ENCODE peak calls at places on chromosomes 1 and 21, in four cellular contexts. D is fibroblast of the aortic adventitia, O is uterus, N is H1. T is an unnamed sample.
A peak's percentile ranks its signal among the peaks of the same experiment; 100 is the strongest.

GRCh38 chr1:100469578-100469977 is 68.4 kb upstream of the GPR88 start:
- DNase-seq in D (no peak), O (no peak), N (no peak), T (no peak)

GRCh38 chr1:81799939-81800740 is 594 bp upstream of the ADGRL2 start:
- DNase-seq in D (peak; percentile 84), O (peak; percentile 64), N (peak; percentile 85), T (peak; percentile 85)

GRCh38 chr21:34528131-34528561 is 16.1 kb upstream of the KCNE1 start:
- DNase-seq in D (peak; percentile 75), O (no peak), N (no peak), T (peak; percentile 56)

GRCh38 chr1:12593621-12594066 is 24.4 kb downstream of the DHRS3 start:
- DNase-seq in D (peak; percentile 91), O (peak; percentile 77), N (no peak), T (peak; percentile 72)

GRCh38 chr1:36151845-36152203 is 2.5 kb upstream of the TRAPPC3 start:
- DNase-seq in D (no peak), O (peak; percentile 47), N (no peak), T (no peak)

GRCh38 chr1:7335224-7335879 is 435.7 kb upstream of the VAMP3 start:
- DNase-seq in D (no peak), O (no peak), N (no peak), T (no peak)

GRCh38 chr1:61183471-61184034 is 101.2 kb downstream of the NFIA start:
- DNase-seq in D (peak; percentile 78), O (peak; percentile 32), N (no peak), T (peak; percentile 65)

GRCh38 chr1:28602536-28603439 is 10.7 kb downstream of the RAB42 start:
- DNase-seq in D (peak; percentile 88), O (peak; percentile 54), N (peak; percentile 63), T (peak; percentile 88)

GRCh38 chr1:19452221-19452663 is 33.1 kb downstream of the CAPZB start:
- DNase-seq in D (peak; percentile 98), O (peak; percentile 55), N (no peak), T (peak; percentile 75)

GRCh38 chr1:216293673-216294072 is 129.6 kb downstream of the USH2A start:
- DNase-seq in D (no peak), O (no peak), N (no peak), T (peak; percentile 17)

GRCh38 chr1:197914510-197914909 is 2.7 kb upstream of the LHX9 start:
- DNase-seq in D (no peak), O (no peak), N (peak; percentile 56), T (no peak)

GRCh38 chr21:35663856-35664606 is 396.3 kb downstream of the SETD4 start:
- DNase-seq in D (no peak), O (no peak), N (no peak), T (no peak)

GRCh38 chr1:35860680-35861079 is 22.3 kb upstream of the AGO1 start:
- DNase-seq in D (no peak), O (no peak), N (no peak), T (no peak)

GRCh38 chr1:70360321-70360720 is 5.8 kb upstream of the ANKRD13C start:
- DNase-seq in D (no peak), O (no peak), N (no peak), T (no peak)

GRCh38 chr1:66980745-66981367 is 56.1 kb downstream of the MIER1 start:
- DNase-seq in D (peak; percentile 42), O (no peak), N (no peak), T (peak; percentile 33)
- H3K4me3 ChIP-seq in D (no peak overlapping the region), O (no peak overlapping the region), N (no peak overlapping the region), T (no peak overlapping the region)

DNA sequence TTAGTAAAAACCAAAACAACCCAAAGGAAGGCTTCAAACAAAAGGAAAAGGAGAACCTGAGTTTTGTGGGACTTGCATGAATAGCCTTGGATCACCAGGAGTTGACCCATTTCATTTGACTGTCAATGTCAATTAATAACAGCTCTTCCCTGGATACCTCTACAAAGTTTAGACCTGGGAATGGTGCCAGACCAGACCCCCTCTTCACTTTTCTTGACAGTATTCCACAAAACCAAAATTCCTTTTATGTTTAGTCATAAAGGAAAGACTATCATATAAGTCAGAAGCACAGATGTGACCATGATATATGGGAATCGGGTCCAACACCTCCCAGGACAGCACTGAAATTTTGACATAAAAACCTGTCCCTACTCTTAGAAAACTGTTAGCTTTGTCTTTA is 191.8 kb downstream of the LYPLAL1 start:
- DNase-seq in D (no peak), O (no peak), N (no peak), T (no peak)
- H3K4me3 ChIP-seq in D (no peak overlapping the region), O (no peak overlapping the region), N (no peak overlapping the region), T (no peak overlapping the region)

DNA sequence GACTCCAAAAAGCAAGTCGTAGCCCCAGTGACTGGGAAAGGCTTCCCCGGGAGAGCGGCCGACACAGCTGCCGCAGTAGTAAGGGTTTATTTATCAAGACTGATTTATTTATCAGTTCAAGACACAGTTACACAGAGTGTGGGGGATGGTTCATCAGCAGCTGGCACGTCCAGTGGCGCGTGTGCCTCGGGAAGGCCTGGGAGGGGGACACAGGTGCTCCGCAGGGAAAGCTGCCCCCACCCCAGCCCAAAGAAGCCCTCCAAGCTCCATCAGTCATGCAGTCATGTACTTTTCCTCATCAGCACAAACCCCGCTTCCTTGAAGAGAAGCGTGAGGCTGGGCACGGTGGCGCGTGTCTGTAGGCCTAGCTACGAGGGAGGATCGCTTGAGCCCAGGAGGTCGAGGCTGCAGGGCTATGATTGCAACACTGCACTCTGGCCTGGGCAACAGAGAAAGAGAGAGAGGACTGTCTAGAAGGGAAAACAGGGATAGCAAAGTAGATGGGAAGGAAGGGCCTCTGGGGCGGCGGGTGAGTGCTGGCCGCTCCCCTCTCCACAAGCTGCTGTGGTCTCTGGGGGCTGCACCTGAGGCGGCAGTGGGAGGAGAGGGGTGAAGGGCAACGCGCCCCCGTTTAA is 53.2 kb downstream of the PRKCZ start:
- DNase-seq in D (no peak), O (no peak), N (no peak), T (no peak)
- H3K4me3 ChIP-seq in D (no peak overlapping the region), O (no peak overlapping the region), N (no peak overlapping the region), T (no peak overlapping the region)

GRCh38 chr1:77421504-77422233 is 139.8 kb downstream of the AK5 start:
- DNase-seq in D (no peak), O (no peak), N (no peak), T (no peak)
- H3K4me3 ChIP-seq in D (no peak overlapping the region), O (no peak overlapping the region), N (no peak overlapping the region), T (no peak overlapping the region)